ENCODE peak calls at places on chromosomes 12 and 14, in eight cellular contexts. O is COR-L47, N is heart left ventricle, T is left ventricle myocardium inferior, G is HTR-8/SVneo, E is LHCN-M2, Z is adrenal gland, F is RWPE1. B is an unnamed sample.

GRCh38 chr12:118544569-118544968 is 168.2 kb downstream of the SUDS3 start:
- DNase-seq in O (no peak), N (no peak), T (no peak), G (peak; percentile 62), E (peak; percentile 11), Z (peak; percentile 29), F (peak; percentile 74), B (no peak)

GRCh38 chr14:88168498-88169165 is 154.4 kb downstream of the KCNK10 start:
- DNase-seq in O (no peak), N (no peak), T (no peak), G (no peak), E (peak; percentile 20), Z (peak; percentile 50), F (no peak), B (no peak)

GRCh38 chr12:12839886-12840285 is 26.7 kb downstream of the DDX47 start:
- DNase-seq in O (no peak), N (no peak), T (no peak), G (peak; percentile 78), E (peak; percentile 83), Z (peak; percentile 86), F (peak; percentile 68), B (peak; percentile 40)

GRCh38 chr14:42192659-42193425 is 586.2 kb downstream of the LRFN5 start:
- DNase-seq in O (no peak), N (no peak), T (no peak), G (peak; percentile 41), E (peak; percentile 94), Z (no peak), F (peak; percentile 48), B (no peak)

GRCh38 chr12:96375173-96375572 is 25.1 kb downstream of the CDK17 start:
- DNase-seq in O (no peak), N (no peak), T (no peak), G (no peak), E (no peak), Z (no peak), F (no peak), B (no peak)

GRCh38 chr12:52307836-52308806 is 13.1 kb downstream of the KRT83 start:
- DNase-seq in O (no peak), N (peak; percentile 42), T (peak; percentile 35), G (no peak), E (peak; percentile 48), Z (no peak), F (peak; percentile 38), B (peak; percentile 56)

GRCh38 chr12:54144738-54145137 is 44.0 kb downstream of the SMUG1 start:
- DNase-seq in O (no peak), N (no peak), T (no peak), G (no peak), E (no peak), Z (no peak), F (no peak), B (no peak)

GRCh38 chr14:73295198-73295796 is 58.0 kb downstream of the PAPLN start:
- DNase-seq in O (peak; percentile 51), N (no peak), T (no peak), G (peak; percentile 54), E (peak; percentile 33), Z (no peak), F (peak; percentile 41), B (no peak)

GRCh38 chr12:3055712-3056467 is 21.3 kb upstream of the TSPAN9 start:
- DNase-seq in O (no peak), N (no peak), T (no peak), G (no peak), E (no peak), Z (no peak), F (no peak), B (no peak)

GRCh38 chr12:130879781-130880389 is 8.0 kb downstream of the RAN start:
- DNase-seq in O (no peak), N (no peak), T (no peak), G (no peak), E (no peak), Z (no peak), F (no peak), B (no peak)